ENCODE peak calls at places on chromosomes 12 and 14, in five cellular contexts. L is iPS-NIHi11, Z is NCI-H345, I is GDM1, M is ovary. Y is an unnamed sample.

GRCh38 chr12:42749239-42749638 is 159.7 kb upstream of the PRICKLE1 start:
- DNase-seq in M (no peak), I (no peak), L (no peak), Z (no peak), Y (no peak)

GRCh38 chr12:124410354-124411175 is 115.7 kb downstream of the RFLNA start:
- DNase-seq in Z (no peak), I (no peak), M (no peak), L (no peak), Y (peak)

GRCh38 chr14:61127099-61127498 is 146.1 kb downstream of the SLC38A6 start:
- DNase-seq in I (no peak), Z (no peak), M (no peak), L (no peak), Y (no peak)

GRCh38 chr12:39605996-39606395 is 13.6 kb downstream of the ABCD2 start:
- DNase-seq in Z (no peak), I (no peak), L (no peak), M (no peak), Y (no peak)

GRCh38 chr14:96037891-96038557 is 1.1 kb upstream of the C14orf132 start:
- DNase-seq in M (no peak), I (no peak), L (peak), Z (no peak), Y (no peak)

GRCh38 chr14:28820677-28821076 is 54.1 kb downstream of the FOXG1 start:
- DNase-seq in I (no peak), M (no peak), Z (no peak), L (no peak), Y (no peak)

GRCh38 chr14:101687756-101688546 is 73.6 kb upstream of the PPP2R5C start:
- DNase-seq in I (no peak), M (no peak), Z (no peak), L (no peak), Y (no peak)

GRCh38 chr14:106459971-106460730 is 933.8 kb downstream of the TMEM121 start:
- DNase-seq in Z (peak), L (peak), I (no peak), M (no peak), Y (no peak)

GRCh38 chr14:57962293-57962996 is 96.6 kb upstream of the SLC35F4 start:
- DNase-seq in I (no peak), M (no peak), L (peak), Z (no peak), Y (no peak)

GRCh38 chr14:24139272-24139934 is 2.0 kb downstream of the EMC9 start:
- DNase-seq in M (no peak), L (no peak), I (no peak), Z (peak), Y (no peak)

GRCh38 chr12:93852067-93852466 is 174.9 kb downstream of the CRADD start:
- DNase-seq in L (no peak), Z (peak), M (no peak), I (no peak), Y (no peak)

Y was measured in NCI-H1092 treated with DMSO at 0.1 percent for 48 hours.